ENCODE peak calls at places on chromosomes 1 and 21, in four cellular contexts. H is GM12891, N is K562, Q is GM12878. K is an unnamed sample.

GRCh38 chr1:2592672-2593071 is 6.1 kb downstream of the PRXL2B start:
- DNase-seq in H (no peak), N (no peak), Q (no peak), K (no peak)

GRCh38 chr1:119475866-119476439 is 31.1 kb upstream of the HSD3B1 start:
- DNase-seq in H (peak; percentile 26), N (peak; percentile 62), Q (no peak), K (peak; percentile 67)

GRCh38 chr1:44723496-44724407 is 7.2 kb downstream of the RNU5D-1 start:
- DNase-seq in H (peak; percentile 62), N (no peak), Q (peak; percentile 66), K (peak; percentile 77)

GRCh38 chr1:203479646-203480045 is 4.0 kb downstream of the PRELP start:
- DNase-seq in H (no peak), N (no peak), Q (no peak), K (no peak)

GRCh38 chr1:24562625-24563024 is 6.7 kb downstream of the NCMAP start:
- DNase-seq in H (no peak), N (no peak), Q (no peak), K (no peak)

GRCh38 chr1:180181996-180182675 is 27.5 kb downstream of the QSOX1 start:
- DNase-seq in H (no peak), N (no peak), Q (no peak), K (no peak)

GRCh38 chr1:20353836-20354235 is 63.2 kb downstream of the VWA5B1 start:
- DNase-seq in H (no peak), N (no peak), Q (no peak), K (no peak)

GRCh38 chr1:56787330-56787729 is 31.9 kb downstream of the FYB2 start:
- DNase-seq in H (no peak), N (no peak), Q (no peak), K (no peak)

GRCh38 chr1:97123717-97124446 is 402.3 kb downstream of the PTBP2 start:
- DNase-seq in H (no peak), N (no peak), Q (no peak), K (no peak)

GRCh38 chr1:10250663-10251062 is 40.3 kb downstream of the KIF1B start:
- DNase-seq in H (no peak), N (no peak), Q (no peak), K (no peak)

GRCh38 chr1:147618077-147618569 is 52.2 kb downstream of the ACP6 start:
- DNase-seq in H (no peak), N (no peak), Q (no peak), K (no peak)

GRCh38 chr1:151612506-151613274 is 840 bp downstream of the SNX27 start:
- DNase-seq in H (peak; percentile 25), N (no peak), Q (no peak), K (peak; percentile 37)

GRCh38 chr1:168476588-168477379 is 67.0 kb downstream of the XCL2 start:
- DNase-seq in H (no peak), N (no peak), Q (no peak), K (peak; percentile 17)

GRCh38 chr1:226638001-226638601 is 89.5 kb downstream of the STUM start:
- DNase-seq in H (no peak), N (no peak), Q (no peak), K (no peak)

GRCh38 chr1:247386217-247386616 is 29.8 kb upstream of the NLRP3 start:
- DNase-seq in H (no peak), N (no peak), Q (no peak), K (no peak)

GRCh38 chr1:186983327-186983726 is 154.6 kb downstream of the PLA2G4A start:
- DNase-seq in H (no peak), N (no peak), Q (no peak), K (peak; percentile 64)

GRCh38 chr1:14522331-14523241 is 75.9 kb upstream of the KAZN start:
- DNase-seq in H (peak; percentile 22), N (peak; percentile 67), Q (no peak), K (no peak)

GRCh38 chr1:165877940-165878556 is 50.6 kb downstream of the UCK2 start:
- DNase-seq in H (no peak), N (no peak), Q (peak; percentile 67), K (no peak)

GRCh38 chr1:19620786-19621185 is 23.3 kb upstream of the NBL1 start:
- DNase-seq in H (no peak), N (no peak), Q (no peak), K (no peak)

GRCh38 chr1:114024049-114024448 is 44.8 kb downstream of the OLFML3 start:
- DNase-seq in H (no peak), N (no peak), Q (no peak), K (no peak)

GRCh38 chr1:34825455-34826081 is 32.8 kb downstream of the GJA4 start:
- DNase-seq in H (no peak), N (no peak), Q (no peak), K (no peak)

GRCh38 chr1:178683304-178683703 is 41.7 kb upstream of the RALGPS2 start:
- DNase-seq in H (no peak), N (no peak), Q (no peak), K (no peak)

GRCh38 chr1:104636581-104636980 is 886.9 kb downstream of the AMY1C start:
- DNase-seq in H (no peak), N (no peak), Q (no peak), K (no peak)

GRCh38 chr1:231020139-231020601 is 19.9 kb downstream of the FAM89A start:
- DNase-seq in H (no peak), N (no peak), Q (no peak), K (peak; percentile 68)

GRCh38 chr1:55718758-55719671 is 503.9 kb upstream of the USP24 start:
- DNase-seq in H (no peak), N (no peak), Q (no peak), K (no peak)

GRCh38 chr1:112674440-112674985 is at the start of gene MOV10:
- DNase-seq in H (peak; percentile 57), N (peak; percentile 85), Q (peak; percentile 40), K (peak; percentile 34)

GRCh38 chr1:165369255-165369848 is 12.8 kb upstream of the LMX1A start:
- DNase-seq in H (no peak), N (peak; percentile 67), Q (no peak), K (peak; percentile 29)

GRCh38 chr1:111704240-111704639 is 35.0 kb downstream of the INKA2 start:
- DNase-seq in H (no peak), N (no peak), Q (no peak), K (no peak)

DNA sequence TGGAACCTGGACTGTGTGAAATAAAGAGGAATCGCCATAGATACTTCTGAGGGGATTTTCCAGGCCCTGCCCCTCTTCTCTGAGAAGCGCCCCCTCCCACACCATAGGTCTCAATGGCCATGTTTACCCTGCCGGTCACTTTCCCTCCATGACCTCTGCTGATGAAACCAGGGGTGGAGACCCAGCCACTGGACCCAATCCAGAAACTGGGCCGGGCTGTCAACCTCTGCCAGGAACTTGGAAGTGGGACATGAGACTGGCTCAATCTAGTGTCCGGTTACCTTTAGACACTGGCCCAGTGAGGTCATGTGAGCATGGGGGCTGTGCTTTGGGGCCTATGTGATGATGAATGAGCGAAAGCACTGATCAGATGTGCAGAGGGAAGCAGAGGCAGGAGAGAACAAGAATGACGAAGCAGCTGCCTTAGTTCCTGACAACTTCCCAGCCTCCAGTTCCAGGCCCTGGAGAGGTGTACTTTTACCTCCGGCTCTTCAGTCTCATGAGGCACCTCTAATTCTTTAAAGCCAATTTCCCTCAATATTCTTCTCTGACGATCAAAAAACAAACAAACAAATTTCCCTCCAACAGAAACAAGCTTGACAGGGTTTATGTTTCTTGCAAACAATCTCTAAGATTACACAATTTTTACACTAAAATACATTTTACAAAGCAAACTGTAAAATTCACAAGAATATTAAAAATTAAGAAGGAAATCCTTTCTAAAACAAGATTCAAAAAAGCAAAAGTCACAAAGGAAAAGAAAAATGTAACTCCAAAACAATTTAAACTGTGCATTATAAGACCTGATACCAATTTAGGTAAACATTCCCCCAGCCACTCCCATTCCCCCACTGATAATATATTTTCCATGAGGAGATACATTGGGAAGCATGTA is 4.8 kb downstream of the ASAP3 start:
- DNase-seq in H (no peak), N (peak; percentile 85), Q (no peak), K (no peak)
- TF ChIP-seq SPI1 in H (no peak), N (peak; percentile 4), Q (no peak), K (no peak)

GRCh38 chr1:221093903-221094865 is 214.9 kb downstream of the HLX start:
- DNase-seq in H (no peak), N (no peak), Q (no peak), K (no peak)

GRCh38 chr1:221089803-221090202 is 210.6 kb downstream of the HLX start:
- DNase-seq in H (no peak), N (no peak), Q (no peak), K (no peak)

GRCh38 chr1:221087919-221088318 is 208.7 kb downstream of the HLX start:
- DNase-seq in H (no peak), N (no peak), Q (no peak), K (no peak)

GRCh38 chr1:221085712-221086111 is 206.5 kb downstream of the HLX start:
- DNase-seq in H (no peak), N (no peak), Q (no peak), K (no peak)

DNA sequence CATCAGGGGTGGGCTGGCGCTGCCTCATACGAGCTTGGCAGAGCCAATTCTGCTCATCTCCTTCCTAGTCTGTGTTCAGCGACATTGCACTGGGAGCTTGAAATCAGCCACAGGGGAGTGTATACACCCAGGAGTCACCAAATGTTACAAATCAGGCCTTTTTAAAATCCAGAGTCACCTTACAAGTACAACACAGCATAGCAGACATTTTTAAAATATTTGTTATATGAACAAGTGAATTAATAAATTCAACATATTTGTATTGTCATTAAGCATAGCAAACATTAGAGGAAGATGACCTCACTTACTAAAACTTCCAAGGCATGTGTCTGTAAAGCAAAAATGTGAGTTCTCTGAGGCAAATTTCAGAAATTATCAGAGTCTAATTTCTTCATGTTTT is 210.0 kb downstream of the HLX start:
- DNase-seq in H (no peak), N (no peak), Q (no peak), K (no peak)
- TF ChIP-seq POLR2AphosphoS5 in H (no peak), N (no peak), Q (no peak), K (no peak)

GRCh38 chr21:45806042-45806441 is 162.5 kb downstream of the PCBP3 start:
- DNase-seq in H (no peak), N (no peak), Q (no peak), K (no peak)

GRCh38 chr21:45803613-45804340 is 160.3 kb downstream of the PCBP3 start:
- DNase-seq in H (no peak), N (no peak), Q (no peak), K (no peak)

GRCh38 chr21:45805321-45805720 is 161.8 kb downstream of the PCBP3 start:
- DNase-seq in H (no peak), N (no peak), Q (no peak), K (no peak)

GRCh38 chr21:45802956-45803612 is 159.6 kb downstream of the PCBP3 start:
- DNase-seq in H (no peak), N (no peak), Q (no peak), K (no peak)

GRCh38 chr21:45804809-45805313 is 161.3 kb downstream of the PCBP3 start:
- DNase-seq in H (no peak), N (no peak), Q (no peak), K (no peak)
- TF ChIP-seq SPI1 in H (no peak), N (no peak), Q (no peak), K (no peak)

DNA sequence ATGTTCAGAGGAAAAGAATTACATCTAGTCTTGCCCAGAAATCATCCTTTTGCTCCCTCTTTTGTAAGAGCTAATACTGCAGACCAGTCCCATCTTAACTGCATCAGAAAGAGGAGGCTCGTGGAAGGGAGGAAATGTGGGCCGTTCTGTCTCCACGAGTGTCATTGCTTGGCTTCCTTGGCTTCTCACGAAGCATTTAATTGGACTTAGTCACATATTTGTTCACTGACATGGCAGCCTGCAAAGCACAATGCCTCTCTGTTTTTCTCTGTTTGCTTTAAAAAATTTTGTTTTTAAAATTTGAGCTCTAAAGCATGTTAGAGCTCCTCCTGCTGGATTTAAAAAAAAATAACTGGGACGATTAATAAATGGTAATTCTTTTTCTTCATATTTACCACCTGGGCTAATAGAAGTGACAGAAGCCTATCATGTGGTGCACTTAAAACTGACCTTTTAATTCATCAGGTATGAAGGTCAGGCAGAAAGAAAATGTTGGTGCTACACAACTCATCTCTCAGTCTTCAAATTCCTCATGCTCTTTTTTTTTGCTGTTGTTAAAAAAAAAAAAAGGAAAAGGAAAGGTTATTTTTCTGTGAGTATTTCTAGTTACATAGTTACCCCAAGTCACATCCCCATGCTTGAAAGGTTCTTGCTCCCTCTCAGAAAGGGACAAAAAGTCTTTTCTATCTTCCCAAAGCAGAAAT is 21.0 kb upstream of the C1orf105 start:
- DNase-seq in H (no peak), N (peak; percentile 22), Q (no peak), K (no peak)
- TF ChIP-seq POLR2AphosphoS5 in H (no peak), N (no peak), Q (no peak), K (no peak)

K was measured in HL-60.